ENCODE peak calls at places on chromosomes 1 and 21, in seven cellular contexts. Y, C, P, L, I, H and Q are unnamed samples.

GRCh38 chr1:14919289-14919688 is 234.3 kb upstream of the TMEM51 start:
- DNase-seq in Y (no peak), C (no peak), P (no peak), L (no peak), I (no peak), H (no peak), Q (no peak)

GRCh38 chr1:191671236-191671635 is 487.0 kb upstream of the RGS18 start:
- DNase-seq in Y (no peak), C (no peak), P (peak; percentile 62), L (no peak), I (no peak), H (peak; percentile 70), Q (peak; percentile 78)

GRCh38 chr1:168582690-168583325 is 6.4 kb downstream of the XCL1 start:
- DNase-seq in Y (no peak), C (peak; percentile 53), P (peak; percentile 8), L (no peak), I (no peak), H (peak; percentile 56), Q (no peak)

GRCh38 chr21:17818158-17819113 is 720 bp downstream of the C21orf91 start:
- DNase-seq in Y (peak; percentile 45), C (peak; percentile 62), P (peak; percentile 23), L (peak; percentile 55), I (peak; percentile 76), H (peak; percentile 16), Q (peak; percentile 40)

GRCh38 chr1:36650200-36651065 is 167.7 kb upstream of the CSF3R start:
- DNase-seq in Y (peak; percentile 22), C (peak; percentile 72), P (peak; percentile 37), L (peak; percentile 59), I (peak; percentile 69), H (peak; percentile 4), Q (peak; percentile 17)

GRCh38 chr1:25813071-25813733 is 6.6 kb upstream of the MTFR1L start:
- DNase-seq in Y (no peak), C (no peak), P (no peak), L (no peak), I (no peak), H (no peak), Q (no peak)

GRCh38 chr1:111776397-111776796 is 20.7 kb downstream of the DDX20 start:
- DNase-seq in Y (no peak), C (no peak), P (peak; percentile 42), L (no peak), I (no peak), H (no peak), Q (peak; percentile 40)

GRCh38 chr1:108140177-108140576 is 60.0 kb downstream of the SLC25A24 start:
- DNase-seq in Y (no peak), C (no peak), P (no peak), L (no peak), I (no peak), H (no peak), Q (no peak)

GRCh38 chr1:34696230-34696629 is 58.6 kb upstream of the GJB5 start:
- DNase-seq in Y (peak; percentile 62), C (peak; percentile 44), P (no peak), L (no peak), I (no peak), H (no peak), Q (no peak)

GRCh38 chr1:50976890-50977574 is 7.0 kb downstream of the CDKN2C start:
- DNase-seq in Y (peak; percentile 25), C (peak; percentile 80), P (peak; percentile 39), L (peak; percentile 55), I (peak; percentile 48), H (peak; percentile 32), Q (peak; percentile 51)

GRCh38 chr1:206705187-206705586 is 20.5 kb downstream of the MAPKAPK2 start:
- DNase-seq in Y (no peak), C (peak; percentile 96), P (peak; percentile 89), L (no peak), I (peak; percentile 81), H (peak; percentile 75), Q (peak; percentile 79)

GRCh38 chr1:152926091-152926490 is 17.7 kb downstream of the IVL start:
- DNase-seq in Y (peak; percentile 64), C (peak; percentile 87), P (peak; percentile 5), L (no peak), I (no peak), H (no peak), Q (peak; percentile 6)

GRCh38 chr1:10459185-10459584 is 9.4 kb downstream of the CORT start:
- DNase-seq in Y (peak; percentile 78), C (peak; percentile 91), P (peak; percentile 80), L (peak; percentile 56), I (no peak), H (peak; percentile 85), Q (peak; percentile 88)

GRCh38 chr1:159951016-159951415 is 3.0 kb downstream of the SLAMF9 start:
- DNase-seq in Y (no peak), C (no peak), P (no peak), L (no peak), I (no peak), H (no peak), Q (no peak)

GRCh38 chr1:205172729-205173366 is 38.7 kb downstream of the DSTYK start:
- DNase-seq in Y (peak; percentile 91), C (peak; percentile 97), P (peak; percentile 99), L (peak; percentile 61), I (no peak), H (peak; percentile 98), Q (peak; percentile 96)

GRCh38 chr1:228062812-228063211 is 19.7 kb upstream of the ARF1 start:
- DNase-seq in Y (no peak), C (no peak), P (no peak), L (no peak), I (no peak), H (no peak), Q (no peak)

GRCh38 chr1:53133261-53134041 is 9.0 kb downstream of the SLC1A7 start:
- DNase-seq in Y (no peak), C (no peak), P (no peak), L (no peak), I (no peak), H (no peak), Q (no peak)

GRCh38 chr1:178536844-178537371 is 24.0 kb downstream of the TEX35 start:
- DNase-seq in Y (peak; percentile 72), C (peak; percentile 99), P (peak; percentile 99), L (no peak), I (no peak), H (peak; percentile 98), Q (peak; percentile 99)

GRCh38 chr1:58035523-58035922 is 511.0 kb downstream of the OMA1 start:
- DNase-seq in Y (no peak), C (peak; percentile 32), P (no peak), L (no peak), I (peak; percentile 64), H (no peak), Q (no peak)

GRCh38 chr1:66764994-66765578 is 12.8 kb downstream of the DYNLT5 start:
- DNase-seq in Y (peak; percentile 25), C (peak; percentile 69), P (peak; percentile 66), L (peak; percentile 79), I (peak; percentile 37), H (peak; percentile 22), Q (peak; percentile 42)

GRCh38 chr1:100597784-100598183 is 59.8 kb downstream of the GPR88 start:
- DNase-seq in Y (no peak), C (peak; percentile 4), P (peak; percentile 22), L (no peak), I (no peak), H (peak; percentile 12), Q (peak; percentile 18)

GRCh38 chr1:100597069-100597741 is 59.3 kb downstream of the GPR88 start:
- DNase-seq in Y (peak; percentile 67), C (peak; percentile 87), P (peak; percentile 90), L (peak; percentile 95), I (no peak), H (peak; percentile 93), Q (peak; percentile 95)
- H3K4me2 ChIP-seq in Y (peak overlapping the region; percentile 15), C (peak overlapping the region; percentile 33), P (peak overlapping the region; percentile 6), L (peak overlapping the region; percentile 50), I (no peak overlapping the region), H (peak overlapping the region; percentile 78), Q (peak overlapping the region; percentile 2)

GRCh38 chr1:56401191-56401590 is 178.2 kb downstream of the PLPP3 start:
- DNase-seq in Y (no peak), C (no peak), P (no peak), L (no peak), I (no peak), H (no peak), Q (no peak)

GRCh38 chr1:56404066-56404465 is 175.3 kb downstream of the PLPP3 start:
- DNase-seq in Y (no peak), C (no peak), P (no peak), L (no peak), I (no peak), H (peak; percentile 49), Q (peak; percentile 58)

GRCh38 chr1:56406821-56407220 is 172.5 kb downstream of the PLPP3 start:
- DNase-seq in Y (no peak), C (no peak), P (peak; percentile 21), L (no peak), I (no peak), H (no peak), Q (no peak)

GRCh38 chr1:56403321-56403720 is 176.0 kb downstream of the PLPP3 start:
- DNase-seq in Y (peak; percentile 51), C (no peak), P (peak; percentile 23), L (no peak), I (no peak), H (no peak), Q (no peak)

GRCh38 chr1:56404561-56405030 is 174.8 kb downstream of the PLPP3 start:
- DNase-seq in Y (no peak), C (no peak), P (no peak), L (no peak), I (no peak), H (peak; percentile 78), Q (peak; percentile 84)
- H3K9ac ChIP-seq in Y (no peak overlapping the region), C (no peak overlapping the region), P (no peak overlapping the region), L (no peak overlapping the region), I (no peak overlapping the region), H (no peak overlapping the region), Q (no peak overlapping the region)

DNA sequence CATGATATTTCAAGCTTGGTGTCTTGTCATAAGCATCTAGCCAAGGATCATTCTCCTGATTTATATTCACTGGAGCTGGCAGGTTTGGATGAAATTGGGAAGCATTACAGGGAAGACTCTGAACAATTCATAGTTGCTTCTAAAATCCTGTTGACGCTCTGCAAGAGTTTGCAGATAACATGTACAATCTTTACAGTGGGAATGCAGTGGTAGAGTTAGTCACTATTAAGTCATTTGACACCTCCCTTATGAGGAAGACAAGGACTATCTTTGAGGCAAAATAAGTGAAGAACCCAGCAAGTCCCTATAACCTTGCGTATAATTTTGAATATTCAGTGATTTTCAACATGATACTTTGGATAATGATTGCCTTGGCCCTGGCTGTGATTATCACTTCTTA is 45.3 kb upstream of the CRB1 start:
- DNase-seq in Y (no peak), C (no peak), P (no peak), L (no peak), I (no peak), H (no peak), Q (no peak)
- H3K4me2 ChIP-seq in Y (no peak overlapping the region), C (no peak overlapping the region), P (no peak overlapping the region), L (no peak overlapping the region), I (no peak overlapping the region), H (no peak overlapping the region), Q (no peak overlapping the region)

DNA sequence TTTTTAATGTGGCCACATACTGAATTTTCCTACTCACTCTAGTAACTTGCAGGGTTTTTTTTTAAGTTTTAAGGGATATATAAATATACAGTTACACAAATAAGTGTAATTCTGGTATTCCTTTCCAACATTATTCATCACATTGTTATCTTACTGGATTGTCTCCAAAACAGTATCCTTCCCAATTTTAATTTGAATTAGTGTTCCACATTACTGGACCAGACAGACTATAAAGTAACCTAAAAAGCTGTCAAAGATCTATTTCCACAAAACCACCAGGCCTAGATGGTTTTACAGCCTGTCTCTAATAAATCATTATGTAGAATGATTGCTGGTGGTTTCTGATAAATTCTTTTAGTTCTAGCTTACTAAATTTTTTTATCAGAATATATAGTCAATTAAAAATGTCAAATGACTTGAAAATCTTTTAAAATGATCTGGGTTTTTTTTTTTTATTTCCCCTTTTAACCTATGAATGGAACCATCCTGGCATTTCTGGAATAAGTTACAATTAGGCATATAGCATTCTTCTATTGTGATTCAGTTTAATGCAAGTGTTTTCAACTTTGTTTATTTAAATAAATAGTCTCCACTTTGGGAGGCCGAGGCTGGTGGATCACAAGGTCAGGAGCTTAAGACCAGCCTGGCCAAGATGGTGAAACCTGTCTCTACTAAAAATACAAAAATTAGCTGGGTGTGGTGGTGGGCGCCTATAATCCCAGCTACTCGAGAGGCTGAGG is 59.3 kb downstream of the PACC1 start:
- DNase-seq in Y (no peak), C (peak; percentile 39), P (peak; percentile 53), L (no peak), I (no peak), H (peak; percentile 54), Q (peak; percentile 39)
- H3K9ac ChIP-seq in Y (no peak overlapping the region), C (no peak overlapping the region), P (no peak overlapping the region), L (no peak overlapping the region), I (no peak overlapping the region), H (no peak overlapping the region), Q (no peak overlapping the region)